ENCODE peak calls at places on chromosomes 3 and 15, in nine cellular contexts. One of them, this sample, is unnamed.
A peak's percentile ranks its signal among the peaks of the same experiment; 100 is the strongest.

GRCh38 chr3:102194001-102194400 is 240.8 kb upstream of the ZPLD1 start:
- DNase-seq in GM12865: no peak
- DNase-seq in transverse colon: no peak
- DNase-seq in cardiac muscle cell: no peak
- DNase-seq in cardiac fibroblast: no peak
- DNase-seq in pancreas: no peak
- DNase-seq in AG09309: no peak
- DNase-seq in IMR-90: no peak
- DNase-seq in tibial nerve: no peak
- DNase-seq in this sample: no peak

GRCh38 chr3:135490219-135490618 is 475.3 kb upstream of the PPP2R3A start:
- DNase-seq in tibial nerve: no peak
- DNase-seq in GM12865: no peak
- DNase-seq in pancreas: no peak
- DNase-seq in transverse colon: no peak
- DNase-seq in cardiac fibroblast: no peak
- DNase-seq in IMR-90: no peak
- DNase-seq in cardiac muscle cell: no peak
- DNase-seq in AG09309: no peak
- DNase-seq in this sample: no peak

GRCh38 chr3:1942751-1943150 is 155.9 kb upstream of the CNTN4 start:
- DNase-seq in pancreas: no peak
- DNase-seq in GM12865: no peak
- DNase-seq in cardiac fibroblast: no peak
- DNase-seq in AG09309: no peak
- DNase-seq in tibial nerve: no peak
- DNase-seq in transverse colon: no peak
- DNase-seq in cardiac muscle cell: no peak
- DNase-seq in IMR-90: no peak
- DNase-seq in this sample: no peak

GRCh38 chr3:133125802-133126201 is 87.6 kb downstream of the TMEM108 start:
- DNase-seq in GM12865: no peak
- DNase-seq in IMR-90: no peak
- DNase-seq in transverse colon: no peak
- DNase-seq in AG09309: no peak
- DNase-seq in cardiac muscle cell: no peak
- DNase-seq in tibial nerve: no peak
- DNase-seq in pancreas: no peak
- DNase-seq in cardiac fibroblast: no peak
- DNase-seq in this sample: no peak

GRCh38 chr3:123258811-123259420 is 57.2 kb downstream of the SEC22A start:
- DNase-seq in tibial nerve: no peak
- DNase-seq in transverse colon: no peak
- DNase-seq in GM12865: peak; percentile 37
- DNase-seq in AG09309: peak; percentile 25
- DNase-seq in IMR-90: peak; percentile 69
- DNase-seq in cardiac muscle cell: peak; percentile 80
- DNase-seq in cardiac fibroblast: peak; percentile 82
- DNase-seq in pancreas: no peak
- DNase-seq in this sample: no peak

GRCh38 chr3:101976473-101976872 is 127.2 kb downstream of the NFKBIZ start:
- DNase-seq in IMR-90: no peak
- DNase-seq in pancreas: no peak
- DNase-seq in AG09309: no peak
- DNase-seq in cardiac muscle cell: peak; percentile 70
- DNase-seq in transverse colon: no peak
- DNase-seq in GM12865: peak; percentile 78
- DNase-seq in tibial nerve: no peak
- DNase-seq in cardiac fibroblast: peak; percentile 58
- DNase-seq in this sample: no peak

GRCh38 chr3:178960191-178960590 is 111.4 kb downstream of the ZMAT3 start:
- DNase-seq in AG09309: no peak
- DNase-seq in pancreas: no peak
- DNase-seq in transverse colon: no peak
- DNase-seq in IMR-90: peak; percentile 9
- DNase-seq in tibial nerve: no peak
- DNase-seq in GM12865: no peak
- DNase-seq in cardiac fibroblast: no peak
- DNase-seq in cardiac muscle cell: no peak
- DNase-seq in this sample: no peak

GRCh38 chr3:165954171-165954570 is 116.9 kb upstream of the BCHE start:
- DNase-seq in GM12865: no peak
- DNase-seq in AG09309: no peak
- DNase-seq in transverse colon: no peak
- DNase-seq in pancreas: no peak
- DNase-seq in cardiac muscle cell: no peak
- DNase-seq in IMR-90: no peak
- DNase-seq in cardiac fibroblast: no peak
- DNase-seq in tibial nerve: no peak
- DNase-seq in this sample: no peak

GRCh38 chr15:44882499-44882968 is 74.0 kb upstream of the TERB2 start:
- DNase-seq in transverse colon: no peak
- DNase-seq in AG09309: no peak
- DNase-seq in cardiac muscle cell: no peak
- DNase-seq in pancreas: no peak
- DNase-seq in cardiac fibroblast: no peak
- DNase-seq in tibial nerve: no peak
- DNase-seq in IMR-90: no peak
- DNase-seq in GM12865: peak; percentile 93
- DNase-seq in this sample: no peak

GRCh38 chr15:37229855-37230254 is 129.5 kb upstream of the MEIS2 start:
- DNase-seq in GM12865: no peak
- DNase-seq in cardiac fibroblast: no peak
- DNase-seq in AG09309: no peak
- DNase-seq in transverse colon: no peak
- DNase-seq in tibial nerve: no peak
- DNase-seq in cardiac muscle cell: no peak
- DNase-seq in pancreas: no peak
- DNase-seq in IMR-90: no peak
- DNase-seq in this sample: no peak

GRCh38 chr3:77038928-77039605 is 832 bp upstream of the ROBO2 start:
- DNase-seq in GM12865: no peak
- DNase-seq in AG09309: no peak
- DNase-seq in cardiac fibroblast: peak; percentile 2
- DNase-seq in cardiac muscle cell: peak; percentile 14
- DNase-seq in IMR-90: peak; percentile 11
- DNase-seq in transverse colon: no peak
- DNase-seq in pancreas: no peak
- DNase-seq in tibial nerve: no peak
- DNase-seq in this sample: no peak

GRCh38 chr3:42732829-42733459 is 30.3 kb upstream of the HHATL start:
- DNase-seq in GM12865: no peak
- DNase-seq in transverse colon: no peak
- DNase-seq in pancreas: no peak
- DNase-seq in cardiac fibroblast: no peak
- DNase-seq in IMR-90: no peak
- DNase-seq in AG09309: no peak
- DNase-seq in tibial nerve: no peak
- DNase-seq in cardiac muscle cell: no peak
- DNase-seq in this sample: no peak

GRCh38 chr3:53130179-53131135 is at the start of gene RFT1:
- DNase-seq in cardiac fibroblast: peak; percentile 97
- DNase-seq in pancreas: peak; percentile 96
- DNase-seq in cardiac muscle cell: peak; percentile 97
- DNase-seq in tibial nerve: peak; percentile 100
- DNase-seq in transverse colon: peak; percentile 99
- DNase-seq in GM12865: peak; percentile 98
- DNase-seq in AG09309: peak; percentile 76
- DNase-seq in IMR-90: peak; percentile 94
- DNase-seq in this sample: peak; percentile 64

GRCh38 chr3:69058180-69058946 is 6.2 kb upstream of the TMF1 start:
- DNase-seq in transverse colon: no peak
- DNase-seq in GM12865: peak; percentile 70
- DNase-seq in IMR-90: no peak
- DNase-seq in tibial nerve: no peak
- DNase-seq in AG09309: no peak
- DNase-seq in cardiac fibroblast: no peak
- DNase-seq in pancreas: no peak
- DNase-seq in cardiac muscle cell: no peak
- DNase-seq in this sample: no peak

GRCh38 chr15:78930577-78931388 is 14.1 kb downstream of the CTSH start:
- DNase-seq in cardiac fibroblast: peak; percentile 71
- DNase-seq in AG09309: peak; percentile 88
- DNase-seq in GM12865: no peak
- DNase-seq in transverse colon: no peak
- DNase-seq in cardiac muscle cell: peak; percentile 83
- DNase-seq in tibial nerve: no peak
- DNase-seq in pancreas: no peak
- DNase-seq in IMR-90: peak; percentile 92
- DNase-seq in this sample: peak; percentile 87

GRCh38 chr15:90099868-90100854 is 2.1 kb downstream of the IDH2 start:
- DNase-seq in GM12865: peak; percentile 68
- DNase-seq in tibial nerve: peak; percentile 39
- DNase-seq in AG09309: peak; percentile 84
- DNase-seq in transverse colon: peak; percentile 64
- DNase-seq in pancreas: peak; percentile 73
- DNase-seq in cardiac fibroblast: peak; percentile 69
- DNase-seq in IMR-90: peak; percentile 53
- DNase-seq in cardiac muscle cell: peak; percentile 57
- DNase-seq in this sample: peak; percentile 71

GRCh38 chr3:45210308-45211038 is 15.6 kb downstream of the TMEM158 start:
- DNase-seq in IMR-90: peak; percentile 80
- DNase-seq in GM12865: peak; percentile 78
- DNase-seq in tibial nerve: peak; percentile 81
- DNase-seq in pancreas: peak; percentile 89
- DNase-seq in AG09309: peak; percentile 66
- DNase-seq in cardiac fibroblast: peak; percentile 87
- DNase-seq in cardiac muscle cell: peak; percentile 89
- DNase-seq in transverse colon: peak; percentile 90
- DNase-seq in this sample: no peak

GRCh38 chr3:147049901-147050300 is 356.4 kb downstream of the ZIC4 start:
- DNase-seq in IMR-90: no peak
- DNase-seq in pancreas: no peak
- DNase-seq in AG09309: no peak
- DNase-seq in transverse colon: no peak
- DNase-seq in cardiac muscle cell: no peak
- DNase-seq in GM12865: no peak
- DNase-seq in tibial nerve: no peak
- DNase-seq in cardiac fibroblast: no peak
- DNase-seq in this sample: no peak

GRCh38 chr15:101652098-101652782 is at the start of gene TM2D3:
- DNase-seq in cardiac fibroblast: peak; percentile 94
- DNase-seq in IMR-90: peak; percentile 88
- DNase-seq in tibial nerve: peak; percentile 86
- DNase-seq in transverse colon: peak; percentile 95
- DNase-seq in cardiac muscle cell: peak; percentile 94
- DNase-seq in AG09309: peak; percentile 54
- DNase-seq in pancreas: peak; percentile 90
- DNase-seq in GM12865: peak; percentile 97
- DNase-seq in this sample: peak; percentile 56

GRCh38 chr15:101648356-101648755 is 3.8 kb downstream of the TM2D3 start:
- DNase-seq in tibial nerve: no peak
- DNase-seq in transverse colon: no peak
- DNase-seq in GM12865: no peak
- DNase-seq in AG09309: no peak
- DNase-seq in cardiac fibroblast: no peak
- DNase-seq in pancreas: no peak
- DNase-seq in IMR-90: no peak
- DNase-seq in cardiac muscle cell: no peak
- DNase-seq in this sample: no peak

GRCh38 chr15:101651753-101652097 is 456 bp downstream of the TM2D3 start:
- DNase-seq in IMR-90: no peak
- DNase-seq in pancreas: peak; percentile 45
- DNase-seq in GM12865: no peak
- DNase-seq in AG09309: no peak
- DNase-seq in cardiac fibroblast: peak; percentile 32
- DNase-seq in cardiac muscle cell: no peak
- DNase-seq in transverse colon: no peak
- DNase-seq in tibial nerve: peak; percentile 21
- DNase-seq in this sample: no peak

GRCh38 chr15:101652783-101653430 is 726 bp upstream of the TM2D3 start:
- DNase-seq in cardiac muscle cell: no peak
- DNase-seq in IMR-90: no peak
- DNase-seq in AG09309: no peak
- DNase-seq in GM12865: no peak
- DNase-seq in pancreas: peak; percentile 39
- DNase-seq in tibial nerve: no peak
- DNase-seq in transverse colon: no peak
- DNase-seq in cardiac fibroblast: no peak
- DNase-seq in this sample: no peak

DNA sequence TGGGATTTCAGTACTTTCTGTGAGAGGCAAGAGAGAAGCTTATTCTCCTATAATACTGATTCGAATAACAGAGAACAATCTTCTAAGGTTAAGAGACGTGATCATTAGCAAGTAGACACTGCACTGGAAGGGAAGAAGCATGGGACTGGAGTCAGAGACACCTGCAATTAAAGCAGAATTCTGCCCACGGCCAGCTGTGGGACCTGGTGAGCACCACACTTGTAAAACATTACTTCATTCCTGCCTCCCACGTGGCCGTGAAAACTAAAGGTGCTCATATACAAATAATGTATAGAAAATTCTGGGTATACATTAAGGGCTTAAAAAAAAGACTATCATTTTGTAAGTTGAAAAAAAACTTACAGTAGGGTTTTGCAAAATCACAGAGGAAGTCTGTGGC is 2.0 kb downstream of the TM2D3 start:
- DNase-seq in tibial nerve: no peak
- DNase-seq in transverse colon: no peak
- DNase-seq in cardiac muscle cell: no peak
- DNase-seq in AG09309: no peak
- DNase-seq in cardiac fibroblast: no peak
- DNase-seq in pancreas: no peak
- DNase-seq in IMR-90: no peak
- DNase-seq in GM12865: no peak
- DNase-seq in this sample: no peak
- H3K4me3 ChIP-seq in tibial nerve: no peak overlapping the region
- H3K4me3 ChIP-seq in transverse colon: no peak overlapping the region
- H3K4me3 ChIP-seq in cardiac muscle cell: no peak overlapping the region
- H3K4me3 ChIP-seq in AG09309: no peak overlapping the region
- H3K4me3 ChIP-seq in cardiac fibroblast: no peak overlapping the region
- H3K4me3 ChIP-seq in pancreas: no peak overlapping the region
- H3K4me3 ChIP-seq in IMR-90: no peak overlapping the region
- H3K4me3 ChIP-seq in GM12865: peak overlapping the region; percentile 74
- H3K4me3 ChIP-seq in this sample: no peak overlapping the region

GRCh38 chr3:128498127-128498626 is 5.2 kb upstream of the GATA2 start:
- DNase-seq in GM12865: no peak
- DNase-seq in cardiac fibroblast: no peak
- DNase-seq in IMR-90: no peak
- DNase-seq in tibial nerve: no peak
- DNase-seq in pancreas: peak; percentile 11
- DNase-seq in transverse colon: no peak
- DNase-seq in AG09309: no peak
- DNase-seq in cardiac muscle cell: no peak
- DNase-seq in this sample: no peak
- TF ChIP-seq CTCF in GM12865: no peak
- TF ChIP-seq CTCF in cardiac fibroblast: no peak
- TF ChIP-seq CTCF in IMR-90: no peak
- TF ChIP-seq CTCF in tibial nerve: no peak
- TF ChIP-seq CTCF in pancreas: no peak
- TF ChIP-seq CTCF in transverse colon: no peak
- TF ChIP-seq CTCF in AG09309: no peak
- TF ChIP-seq CTCF in cardiac muscle cell: no peak
- TF ChIP-seq CTCF in this sample: no peak

GRCh38 chr3:140777631-140778030 is 99.8 kb downstream of the TRIM42 start:
- DNase-seq in pancreas: no peak
- DNase-seq in cardiac fibroblast: no peak
- DNase-seq in tibial nerve: no peak
- DNase-seq in transverse colon: no peak
- DNase-seq in GM12865: no peak
- DNase-seq in IMR-90: no peak
- DNase-seq in AG09309: no peak
- DNase-seq in cardiac muscle cell: no peak
- DNase-seq in this sample: no peak
- H3K4me3 ChIP-seq in pancreas: no peak overlapping the region
- H3K4me3 ChIP-seq in cardiac fibroblast: no peak overlapping the region
- H3K4me3 ChIP-seq in tibial nerve: no peak overlapping the region
- H3K4me3 ChIP-seq in transverse colon: no peak overlapping the region
- H3K4me3 ChIP-seq in GM12865: no peak overlapping the region
- H3K4me3 ChIP-seq in IMR-90: no peak overlapping the region
- H3K4me3 ChIP-seq in AG09309: no peak overlapping the region
- H3K4me3 ChIP-seq in cardiac muscle cell: no peak overlapping the region
- H3K4me3 ChIP-seq in this sample: no peak overlapping the region

GRCh38 chr15:92391640-92392039 is 2.0 kb upstream of the ST8SIA2 start:
- DNase-seq in IMR-90: peak; percentile 1
- DNase-seq in pancreas: no peak
- DNase-seq in cardiac muscle cell: peak; percentile 23
- DNase-seq in tibial nerve: no peak
- DNase-seq in transverse colon: no peak
- DNase-seq in AG09309: no peak
- DNase-seq in GM12865: peak; percentile 42
- DNase-seq in cardiac fibroblast: peak; percentile 7
- DNase-seq in this sample: no peak
- TF ChIP-seq CTCF in IMR-90: peak; percentile 14
- TF ChIP-seq CTCF in pancreas: no peak
- TF ChIP-seq CTCF in cardiac muscle cell: peak; percentile 28
- TF ChIP-seq CTCF in tibial nerve: no peak
- TF ChIP-seq CTCF in transverse colon: peak; percentile 24
- TF ChIP-seq CTCF in AG09309: peak; percentile 50
- TF ChIP-seq CTCF in GM12865: peak; percentile 27
- TF ChIP-seq CTCF in cardiac fibroblast: no peak
- TF ChIP-seq CTCF in this sample: peak; percentile 28

This sample was measured in BJ.